ENCODE peak calls at places on chromosomes 11 and 22, in eight cellular contexts. O is ovary, C is Peyer's patch, Q is OCI-LY7, L is cardiac muscle cell, J is tibial artery, T is SJSA1, G is left lung. K is an unnamed sample. For H3K4me1 and H3K36me3, the result is how much of the 10 kb centered on the place peaks cover.

GRCh38 chr11:1121343-1122331 is 36.1 kb upstream of the MUC5AC start:
- DNase-seq in O (no peak), C (peak), Q (no peak), L (no peak), J (peak), T (peak), G (no peak), K (no peak)

GRCh38 chr22:33562484-33562883 is 357.8 kb downstream of the LARGE1 start:
- DNase-seq in O (no peak), C (no peak), Q (no peak), L (no peak), J (no peak), T (no peak), G (no peak), K (no peak)

GRCh38 chr22:49132009-49132408 is 695.7 kb downstream of the BRD1 start:
- DNase-seq in O (no peak), C (no peak), Q (no peak), L (no peak), J (no peak), T (no peak), G (no peak), K (no peak)

GRCh38 chr11:119976805-119977583 is 160.9 kb downstream of the TRIM29 start:
- DNase-seq in O (no peak), C (no peak), Q (no peak), L (peak), J (no peak), T (no peak), G (no peak), K (no peak)

GRCh38 chr11:30322162-30322561 is 742 bp upstream of the ARL14EP start:
- DNase-seq in O (no peak), C (no peak), Q (no peak), L (no peak), J (no peak), T (no peak), G (no peak), K (no peak)

GRCh38 chr11:87180743-87181142 is 143.0 kb downstream of the TMEM135 start:
- DNase-seq in O (no peak), C (no peak), Q (no peak), L (no peak), J (no peak), T (no peak), G (no peak), K (no peak)

GRCh38 chr22:38694945-38695344 is 5.8 kb downstream of the JOSD1 start:
- DNase-seq in O (no peak), C (no peak), Q (no peak), L (no peak), J (no peak), T (no peak), G (no peak), K (no peak)

GRCh38 chr11:71173709-71174108 is 78.7 kb downstream of the SHANK2 start:
- DNase-seq in O (no peak), C (peak), Q (no peak), L (no peak), J (no peak), T (no peak), G (no peak), K (no peak)

GRCh38 chr11:98630736-98631135 is 390.0 kb upstream of the CNTN5 start:
- DNase-seq in O (no peak), C (no peak), Q (no peak), L (no peak), J (no peak), T (no peak), G (no peak), K (no peak)

GRCh38 chr22:20014526-20015186 is 2.0 kb downstream of the ARVCF start:
- DNase-seq in O (no peak), C (no peak), Q (no peak), L (no peak), J (no peak), T (no peak), G (no peak), K (no peak)

GRCh38 chr11:57276857-57277505 is 39.9 kb upstream of the APLNR start:
- DNase-seq in O (no peak), C (no peak), Q (no peak), L (no peak), J (no peak), T (no peak), G (no peak), K (no peak)

GRCh38 chr11:125262825-125263218 is 98.3 kb downstream of the PKNOX2 start:
- DNase-seq in O (no peak), C (no peak), Q (no peak), L (peak), J (no peak), T (no peak), G (no peak), K (no peak)

GRCh38 chr11:64164392-64165312 is 1.3 kb downstream of the MACROD1 start:
- DNase-seq in O (no peak), C (no peak), Q (no peak), L (peak), J (no peak), T (no peak), G (peak), K (no peak)

GRCh38 chr11:71951741-71952310 is 23.0 kb downstream of the RNF121 start:
- DNase-seq in O (no peak), C (no peak), Q (no peak), L (no peak), J (no peak), T (no peak), G (no peak), K (no peak)

GRCh38 chr11:128232588-128232987 is 354.8 kb downstream of the ETS1 start:
- DNase-seq in O (no peak), C (no peak), Q (no peak), L (no peak), J (no peak), T (no peak), G (no peak), K (no peak)

GRCh38 chr11:66970808-66971442 is 4.2 kb upstream of the C11orf86 start:
- DNase-seq in O (peak), C (peak), Q (no peak), L (no peak), J (peak), T (peak), G (peak), K (no peak)

GRCh38 chr11:60706931-60707330 is 7.5 kb downstream of the MS4A8 start:
- DNase-seq in O (no peak), C (no peak), Q (no peak), L (no peak), J (no peak), T (peak), G (no peak), K (no peak)

GRCh38 chr11:10858505-10859360 is 880 bp upstream of the ZBED5 start:
- DNase-seq in O (peak), C (peak), Q (peak), L (peak), J (peak), T (peak), G (peak), K (peak)

GRCh38 chr11:95282337-95282751 is 51.3 kb upstream of the SESN3 start:
- DNase-seq in O (no peak), C (peak), Q (no peak), L (no peak), J (no peak), T (no peak), G (no peak), K (no peak)

GRCh38 chr11:40281055-40281580 is 1178.3 kb downstream of the LRRC4C start:
- DNase-seq in O (no peak), C (no peak), Q (no peak), L (no peak), J (no peak), T (no peak), G (no peak), K (no peak)

GRCh38 chr11:102560555-102561011 is 30.0 kb upstream of the MMP7 start:
- DNase-seq in O (no peak), C (no peak), Q (peak), L (no peak), J (peak), T (no peak), G (no peak), K (no peak)

GRCh38 chr11:44638032-44638431 is 72.6 kb downstream of the CD82 start:
- DNase-seq in O (no peak), C (peak), Q (no peak), L (no peak), J (no peak), T (peak), G (no peak), K (no peak)

DNA sequence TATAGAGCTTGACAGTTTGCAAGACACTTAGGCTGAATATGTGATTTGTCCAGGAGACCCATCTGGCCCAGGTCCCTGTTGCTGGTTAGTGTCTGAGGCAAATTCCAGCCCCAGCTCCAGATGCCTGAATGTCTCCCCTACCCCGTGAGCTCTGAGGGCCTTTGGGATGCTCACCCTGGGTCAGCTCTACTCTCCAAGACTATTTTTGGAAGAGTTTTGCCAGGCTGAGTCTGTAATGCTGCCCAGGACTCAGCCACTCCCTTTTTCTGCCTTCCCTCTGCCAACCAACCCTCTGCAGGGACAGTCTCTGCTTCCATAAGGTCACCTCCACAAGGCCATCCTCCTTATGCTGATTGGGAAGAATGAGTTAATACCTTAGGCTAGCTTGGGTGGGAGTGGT is 66.3 kb downstream of the CABIN1 start:
- DNase-seq in O (no peak), C (no peak), Q (no peak), L (no peak), J (no peak), T (no peak), G (no peak), K (no peak)
- H3K4me1 ChIP-seq in O (under half), C (under half), Q (under half), L (under half), J (under half), T (under half), G (under half), K (under half)

DNA sequence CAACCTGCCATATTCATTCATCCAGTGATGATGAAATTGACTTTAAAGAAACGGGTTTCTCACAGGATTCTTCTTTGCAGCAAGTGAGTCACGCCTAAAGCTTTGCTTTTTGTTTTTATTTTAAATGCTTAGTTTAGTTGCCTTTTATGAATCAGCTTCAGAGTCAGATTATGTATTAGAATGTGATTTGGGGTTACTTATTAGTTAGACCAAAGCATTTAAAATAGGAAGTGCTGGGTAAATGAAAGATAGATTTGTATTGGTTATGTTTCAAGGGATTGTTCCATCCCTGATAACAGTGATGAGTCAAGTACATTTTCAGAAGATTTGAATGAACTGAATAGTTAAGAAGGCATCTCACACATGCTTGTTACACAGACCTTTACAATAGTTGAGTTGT is 101.3 kb upstream of the GAL start:
- DNase-seq in O (no peak), C (no peak), Q (no peak), L (no peak), J (no peak), T (no peak), G (no peak), K (no peak)
- H3K36me3 ChIP-seq in O (under half), C (half or more), Q (half or more), L (under half), J (under half), T (half or more), G (half or more), K (under half)

GRCh38 chr11:2135648-2136201 is 3.5 kb downstream of the IGF2 start:
- DNase-seq in O (no peak), C (no peak), Q (no peak), L (no peak), J (no peak), T (no peak), G (no peak), K (no peak)

GRCh38 chr11:2137202-2138071 is 1.8 kb downstream of the IGF2 start:
- DNase-seq in O (peak), C (peak), Q (no peak), L (peak), J (peak), T (peak), G (no peak), K (no peak)

GRCh38 chr11:2138075-2138435 is 1.1 kb downstream of the IGF2 start:
- DNase-seq in O (no peak), C (no peak), Q (no peak), L (peak), J (no peak), T (no peak), G (no peak), K (no peak)

GRCh38 chr11:2136209-2136951 is 2.8 kb downstream of the IGF2 start:
- DNase-seq in O (no peak), C (no peak), Q (no peak), L (no peak), J (no peak), T (no peak), G (no peak), K (no peak)

DNA sequence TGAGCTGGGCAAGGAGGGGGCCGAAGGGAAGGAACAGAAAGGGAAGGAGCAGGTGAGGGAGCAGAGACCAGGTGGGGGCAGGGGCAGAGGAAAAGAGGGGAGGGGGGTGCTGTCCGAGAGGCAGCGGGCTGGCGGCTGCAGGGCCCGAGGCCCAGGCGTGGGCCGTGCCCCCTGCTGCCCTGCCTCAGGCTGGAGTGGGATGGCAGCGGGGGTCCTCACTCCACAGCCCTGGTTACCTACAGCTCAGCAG is 2.3 kb downstream of the IGF2 start:
- DNase-seq in O (no peak), C (no peak), Q (no peak), L (no peak), J (no peak), T (no peak), G (no peak), K (no peak)
- H3K4me3 ChIP-seq in O (no peak), C (no peak), Q (no peak), L (peak), J (peak), T (peak), G (no peak), K (peak)

GRCh38 chr22:22856885-22857606 is 30.6 kb upstream of the IGLL5 start:
- DNase-seq in O (no peak), C (no peak), Q (no peak), L (no peak), J (no peak), T (no peak), G (no peak), K (no peak)
- H3K4me1 ChIP-seq in O (under half), C (under half), Q (half or more), L (under half), J (under half), T (under half), G (under half), K (under half)

DNA sequence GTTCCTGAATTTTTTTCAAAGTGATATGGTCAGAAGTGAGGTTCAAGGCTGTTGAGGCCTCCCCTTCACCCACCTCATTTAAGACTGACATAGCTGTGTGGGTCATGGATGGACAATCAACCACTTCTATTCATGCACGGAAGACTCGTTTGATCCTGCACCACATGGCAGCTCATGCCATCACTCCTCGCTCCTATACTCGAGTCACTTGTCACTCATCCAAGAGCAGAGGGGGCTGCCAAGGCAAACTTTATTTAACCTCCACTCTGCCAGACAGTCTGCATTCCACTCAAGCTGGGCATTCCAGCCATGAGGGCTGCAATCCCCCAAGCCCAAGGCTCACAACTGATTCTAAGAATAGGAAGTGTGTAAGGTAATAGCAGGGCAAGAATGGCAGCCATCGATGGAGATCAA is 34.1 kb downstream of the SNX19 start:
- DNase-seq in O (no peak), C (no peak), Q (no peak), L (no peak), J (no peak), T (no peak), G (no peak), K (no peak)
- H3K36me3 ChIP-seq in O (under half), C (half or more), Q (half or more), L (under half), J (under half), T (under half), G (half or more), K (under half)

GRCh38 chr22:45997077-45997774 is 20.3 kb upstream of the WNT7B start:
- DNase-seq in O (peak), C (peak), Q (peak), L (no peak), J (peak), T (peak), G (peak), K (peak)

GRCh38 chr22:45995405-45996101 is 18.6 kb upstream of the WNT7B start:
- DNase-seq in O (no peak), C (no peak), Q (no peak), L (no peak), J (no peak), T (no peak), G (no peak), K (no peak)

GRCh38 chr22:45997775-45998637 is 21.0 kb upstream of the WNT7B start:
- DNase-seq in O (no peak), C (no peak), Q (no peak), L (no peak), J (no peak), T (no peak), G (peak), K (no peak)

GRCh38 chr22:45994516-45995404 is 17.8 kb upstream of the WNT7B start:
- DNase-seq in O (peak), C (peak), Q (peak), L (peak), J (peak), T (peak), G (peak), K (peak)

DNA sequence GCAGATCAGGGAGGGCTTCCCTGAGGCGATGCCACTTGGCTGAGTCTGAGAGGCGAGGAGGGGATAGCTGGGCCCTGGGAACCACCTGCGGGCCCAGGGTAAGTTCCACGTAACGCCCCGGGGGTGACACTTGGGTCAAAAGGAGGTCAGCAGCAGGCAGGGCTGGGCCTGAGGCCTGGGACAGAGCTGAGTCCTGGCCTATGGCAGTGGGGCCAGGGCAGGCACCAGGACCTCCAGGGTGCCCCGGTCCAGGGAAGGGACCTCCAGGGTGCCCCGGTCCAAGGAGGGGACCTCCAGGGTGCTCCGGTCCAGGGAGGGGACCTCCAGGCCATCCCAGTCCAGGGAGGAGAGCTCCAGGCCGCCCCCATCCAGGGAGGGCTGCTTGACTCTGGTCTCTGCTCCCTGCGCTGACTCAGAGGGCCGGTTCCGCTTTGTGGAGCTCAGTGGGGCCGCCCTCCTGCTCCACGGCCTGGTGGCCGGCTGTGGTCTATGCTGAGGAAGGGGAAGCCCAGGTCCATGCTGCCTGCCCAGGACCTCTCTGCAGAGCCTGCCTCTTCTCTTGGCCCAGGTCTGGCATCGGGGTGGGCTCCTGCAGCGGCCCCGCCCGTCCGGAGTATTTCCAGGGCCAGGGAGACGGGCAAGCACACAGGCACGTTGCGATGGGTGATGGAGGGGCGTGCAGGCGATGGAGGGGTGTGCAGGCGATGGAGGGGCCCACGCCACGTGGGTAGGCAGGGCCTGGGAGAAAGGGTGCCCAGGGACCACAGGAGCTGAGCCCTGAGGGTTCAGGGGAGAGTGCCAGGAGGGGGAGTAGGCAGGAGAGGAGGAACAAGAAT is 19.5 kb upstream of the WNT7B start:
- DNase-seq in O (no peak), C (peak), Q (no peak), L (no peak), J (peak), T (peak), G (peak), K (no peak)
- H3K4me3 ChIP-seq in O (no peak), C (no peak), Q (no peak), L (no peak), J (no peak), T (no peak), G (no peak), K (peak)

GRCh38 chr11:13117344-13117743 is 108.2 kb downstream of the RASSF10 start:
- DNase-seq in O (no peak), C (no peak), Q (no peak), L (no peak), J (no peak), T (no peak), G (no peak), K (no peak)
- H3K4me1 ChIP-seq in O (under half), C (under half), Q (under half), L (under half), J (under half), T (under half), G (under half), K (under half)

GRCh38 chr22:36331306-36331911 is 56.4 kb downstream of the MYH9 start:
- DNase-seq in O (peak), C (peak), Q (peak), L (peak), J (peak), T (peak), G (peak), K (peak)
- H3K36me3 ChIP-seq in O (under half), C (half or more), Q (half or more), L (under half), J (under half), T (half or more), G (half or more), K (under half)

GRCh38 chr11:114196994-114197702 is 99.1 kb upstream of the NNMT start:
- DNase-seq in O (no peak), C (no peak), Q (no peak), L (no peak), J (no peak), T (no peak), G (no peak), K (no peak)

GRCh38 chr11:114200785-114201184 is 95.4 kb upstream of the NNMT start:
- DNase-seq in O (no peak), C (no peak), Q (no peak), L (no peak), J (no peak), T (no peak), G (no peak), K (no peak)

GRCh38 chr11:114200351-114200750 is 95.8 kb upstream of the NNMT start:
- DNase-seq in O (peak), C (no peak), Q (no peak), L (no peak), J (no peak), T (no peak), G (no peak), K (no peak)

GRCh38 chr11:114197799-114198500 is 98.2 kb upstream of the NNMT start:
- DNase-seq in O (peak), C (no peak), Q (no peak), L (no peak), J (peak), T (no peak), G (peak), K (no peak)

DNA sequence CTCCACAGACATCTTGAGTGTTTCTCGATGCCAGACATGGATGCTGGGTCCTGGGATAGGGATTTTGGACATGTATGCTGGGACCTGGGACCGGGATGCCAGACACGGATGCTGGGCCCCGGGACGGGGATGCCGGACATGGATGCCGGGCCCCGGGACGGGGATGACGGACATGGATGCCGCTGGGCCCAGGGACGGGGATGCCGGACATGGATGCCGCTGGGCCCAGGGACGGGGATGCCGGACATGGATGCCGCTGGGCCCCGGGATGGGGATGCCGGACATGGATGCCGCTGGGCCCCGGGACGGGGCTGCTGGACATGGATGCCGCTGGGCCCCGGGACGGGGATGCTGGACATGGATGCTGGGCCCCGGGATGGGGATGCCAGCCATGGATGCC is 97.1 kb upstream of the NNMT start:
- DNase-seq in O (peak), C (no peak), Q (no peak), L (no peak), J (no peak), T (no peak), G (no peak), K (no peak)
- H3K4me3 ChIP-seq in O (no peak), C (no peak), Q (no peak), L (no peak), J (no peak), T (no peak), G (no peak), K (no peak)